ENCODE peak calls at places on chromosomes 5 and 9, in five cellular contexts. S is GM12892, F is SK-N-SH, C is K562, Z is GM12878. V is an unnamed sample.

GRCh38 chr5:151005975-151006576 is 14.3 kb upstream of the GPX3 start:
- DNase-seq in S (no peak), F (no peak), C (no peak), Z (no peak), V (no peak)

GRCh38 chr9:38211002-38211401 is 142.0 kb upstream of the SHB start:
- DNase-seq in S (no peak), F (peak; percentile 65), C (no peak), Z (no peak), V (no peak)

GRCh38 chr9:95511232-95511951 is 5.4 kb downstream of the PTCH1 start:
- DNase-seq in S (no peak), F (no peak), C (no peak), Z (no peak), V (no peak)

GRCh38 chr5:128904815-128905214 is 60.5 kb upstream of the SLC27A6 start:
- DNase-seq in S (no peak), F (no peak), C (no peak), Z (no peak), V (no peak)

GRCh38 chr9:2180171-2180570 is 165.0 kb downstream of the SMARCA2 start:
- DNase-seq in S (no peak), F (no peak), C (no peak), Z (no peak), V (no peak)

GRCh38 chr5:171593401-171593800 is 174.0 kb downstream of the FGF18 start:
- DNase-seq in S (no peak), F (no peak), C (no peak), Z (no peak), V (no peak)

GRCh38 chr5:176857514-176858273 is 41.5 kb downstream of the HK3 start:
- DNase-seq in S (no peak), F (no peak), C (no peak), Z (no peak), V (no peak)

GRCh38 chr9:10434412-10434811 is 178.4 kb downstream of the PTPRD start:
- DNase-seq in S (no peak), F (no peak), C (no peak), Z (no peak), V (no peak)

GRCh38 chr5:35248843-35249780 is 18.8 kb upstream of the PRLR start:
- DNase-seq in S (no peak), F (no peak), C (no peak), Z (no peak), V (no peak)
- TF ChIP-seq TAF1 in S (no peak), F (no peak), C (no peak), Z (no peak), V (no peak)

GRCh38 chr9:114124138-114124537 is 25.0 kb upstream of the KIF12 start:
- DNase-seq in S (no peak), F (peak; percentile 54), C (no peak), Z (no peak), V (no peak)

GRCh38 chr9:114122628-114123027 is 23.5 kb upstream of the KIF12 start:
- DNase-seq in S (no peak), F (no peak), C (no peak), Z (no peak), V (no peak)

GRCh38 chr9:114124666-114125580 is 25.8 kb upstream of the KIF12 start:
- DNase-seq in S (no peak), F (no peak), C (no peak), Z (no peak), V (no peak)

GRCh38 chr9:114122152-114122615 is 23.1 kb upstream of the KIF12 start:
- DNase-seq in S (no peak), F (no peak), C (no peak), Z (no peak), V (no peak)

GRCh38 chr9:114123031-114123977 is 24.2 kb upstream of the KIF12 start:
- DNase-seq in S (no peak), F (no peak), C (no peak), Z (no peak), V (no peak)
- TF ChIP-seq TAF1 in S (no peak), F (no peak), C (no peak), Z (no peak), V (no peak)

GRCh38 chr5:66554884-66555283 is 41.3 kb upstream of the MAST4 start:
- DNase-seq in S (no peak), F (no peak), C (no peak), Z (no peak), V (no peak)

GRCh38 chr5:66551338-66551737 is 44.9 kb upstream of the MAST4 start:
- DNase-seq in S (no peak), F (no peak), C (no peak), Z (no peak), V (no peak)

GRCh38 chr5:66554211-66554610 is 42.0 kb upstream of the MAST4 start:
- DNase-seq in S (peak; percentile 9), F (no peak), C (no peak), Z (peak; percentile 72), V (peak; percentile 27)

GRCh38 chr5:66553368-66553912 is 42.8 kb upstream of the MAST4 start:
- DNase-seq in S (no peak), F (no peak), C (no peak), Z (no peak), V (no peak)

GRCh38 chr5:66551920-66552319 is 44.3 kb upstream of the MAST4 start:
- DNase-seq in S (no peak), F (no peak), C (no peak), Z (no peak), V (no peak)
- TF ChIP-seq TAF1 in S (no peak), F (no peak), C (no peak), Z (no peak), V (no peak)

DNA sequence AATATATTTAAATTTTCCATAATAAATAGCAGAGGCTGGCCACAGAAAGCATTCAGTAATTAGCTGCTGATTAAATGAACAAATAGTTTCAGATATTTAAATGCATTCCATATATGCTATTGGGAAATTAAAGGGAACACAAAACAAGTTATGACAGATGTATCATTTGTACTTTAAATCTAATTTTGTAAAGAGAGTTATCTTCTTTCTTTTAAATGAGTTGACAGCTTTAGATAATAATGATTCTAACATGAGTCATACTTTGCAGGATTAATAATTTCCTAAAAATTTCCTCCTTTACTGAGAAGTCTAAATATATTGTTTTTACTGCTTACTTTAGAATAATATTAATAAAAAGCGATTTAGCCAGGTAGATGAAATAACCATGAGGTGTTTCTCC is 320.1 kb downstream of the ADAMTS6 start:
- DNase-seq in S (no peak), F (no peak), C (no peak), Z (no peak), V (no peak)
- TF ChIP-seq TAF1 in S (no peak), F (no peak), C (no peak), Z (no peak), V (no peak)

DNA sequence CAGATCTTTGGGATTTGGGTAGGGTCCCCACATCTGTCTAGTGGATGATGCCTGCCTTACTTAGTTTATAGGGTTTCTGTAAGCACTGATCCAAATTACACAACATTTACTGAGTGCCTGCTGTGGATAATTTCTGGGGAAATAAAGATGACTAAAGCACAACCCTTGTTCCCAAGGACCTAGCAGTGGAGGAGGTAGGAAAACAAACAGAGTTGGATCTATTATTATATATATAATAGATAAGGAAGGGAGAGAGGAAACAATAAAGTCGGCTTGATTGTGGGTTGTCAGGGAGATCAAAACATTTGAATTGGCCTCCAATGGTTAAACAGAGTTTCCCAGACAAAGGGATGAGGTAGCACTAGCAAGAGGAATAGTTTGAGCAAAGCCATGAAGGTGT is 14.0 kb downstream of the IL33 start:
- DNase-seq in S (no peak), F (no peak), C (no peak), Z (no peak), V (no peak)
- TF ChIP-seq TAF1 in S (no peak), F (no peak), C (no peak), Z (no peak), V (no peak)

GRCh38 chr9:88278036-88278435 is 110.2 kb upstream of the SPIN1 start:
- DNase-seq in S (no peak), F (no peak), C (no peak), Z (no peak), V (no peak)

GRCh38 chr9:88280816-88281382 is 107.3 kb upstream of the SPIN1 start:
- DNase-seq in S (no peak), F (peak; percentile 34), C (no peak), Z (no peak), V (no peak)
- TF ChIP-seq TAF1 in S (no peak), F (no peak), C (no peak), Z (no peak), V (no peak)

DNA sequence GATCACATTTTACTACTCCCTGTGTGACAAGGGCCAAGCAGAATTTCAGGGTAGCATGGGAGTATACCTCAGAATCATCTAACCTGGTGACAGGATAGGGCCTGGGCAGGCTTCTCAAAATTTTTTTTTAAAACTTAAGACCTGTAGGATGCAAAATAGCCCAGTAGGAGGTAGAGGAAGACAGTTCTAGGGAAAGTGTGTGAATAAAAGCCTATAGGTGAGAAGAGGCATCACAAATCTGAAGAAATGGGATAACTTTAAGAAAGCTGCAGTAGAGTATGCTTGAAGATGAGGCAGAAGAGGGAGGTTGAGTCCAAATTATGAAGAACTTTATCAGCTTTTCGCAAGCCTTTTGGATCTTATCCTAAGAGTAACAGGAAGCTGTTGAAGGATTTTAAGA is 32.3 kb downstream of the CNTRL start:
- DNase-seq in S (no peak), F (no peak), C (peak; percentile 45), Z (no peak), V (no peak)
- TF ChIP-seq TAF1 in S (no peak), F (no peak), C (no peak), Z (no peak), V (no peak)

DNA sequence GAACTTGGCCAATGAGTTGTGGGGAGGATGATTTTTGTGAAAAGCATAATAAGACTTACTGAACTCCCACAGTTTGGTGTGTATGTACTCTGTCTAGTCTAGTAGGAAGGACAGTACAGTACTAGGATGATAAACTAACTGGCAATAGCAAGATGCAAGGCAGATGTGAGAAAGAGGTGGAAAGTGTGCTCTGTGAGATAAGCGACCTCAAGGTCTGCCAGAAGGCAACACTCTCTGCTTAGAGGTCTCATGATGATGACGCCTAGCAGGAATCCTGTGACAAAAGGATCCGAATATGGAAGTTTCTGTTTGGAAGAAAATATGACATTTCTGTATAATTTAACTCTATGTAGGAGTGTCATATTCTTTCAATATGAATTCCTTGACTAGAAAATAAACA is 112.2 kb downstream of the PLPPR1 start:
- DNase-seq in S (no peak), F (no peak), C (no peak), Z (no peak), V (no peak)
- TF ChIP-seq TAF1 in S (no peak), F (no peak), C (no peak), Z (no peak), V (no peak)

V was measured in GM12891.